ENCODE peak calls at places on chromosomes 11 and 22, in six cellular contexts. One of them, this sample, is unnamed.

GRCh38 chr11:10490032-10490397 is 35.0 kb downstream of the AMPD3 start:
- DNase-seq in ELR: no peak
- DNase-seq in T47D: no peak
- DNase-seq in ovary: no peak
- DNase-seq in progenitor cell of endocrine pancreas: no peak
- DNase-seq in memory B cell: no peak
- DNase-seq in this sample: no peak

GRCh38 chr22:34403667-34404066 is 483.4 kb upstream of the LARGE1 start:
- DNase-seq in progenitor cell of endocrine pancreas: no peak
- DNase-seq in ovary: no peak
- DNase-seq in T47D: no peak
- DNase-seq in ELR: no peak
- DNase-seq in memory B cell: no peak
- DNase-seq in this sample: no peak

GRCh38 chr22:29211066-29211841 is 5.6 kb downstream of the EMID1 start:
- DNase-seq in ELR: no peak
- DNase-seq in T47D: no peak
- DNase-seq in progenitor cell of endocrine pancreas: no peak
- DNase-seq in ovary: no peak
- DNase-seq in memory B cell: no peak
- DNase-seq in this sample: no peak

GRCh38 chr11:127205688-127206217 is 205.2 kb upstream of the KIRREL3 start:
- DNase-seq in memory B cell: no peak
- DNase-seq in ovary: no peak
- DNase-seq in ELR: no peak
- DNase-seq in T47D: no peak
- DNase-seq in progenitor cell of endocrine pancreas: no peak
- DNase-seq in this sample: no peak

GRCh38 chr11:69076129-69076791 is 27.5 kb downstream of the TPCN2 start:
- DNase-seq in ELR: peak; percentile 66
- DNase-seq in memory B cell: no peak
- DNase-seq in T47D: no peak
- DNase-seq in progenitor cell of endocrine pancreas: no peak
- DNase-seq in ovary: no peak
- DNase-seq in this sample: no peak

GRCh38 chr11:2449548-2450320 is 4.9 kb downstream of the KCNQ1 start:
- DNase-seq in T47D: no peak
- DNase-seq in memory B cell: no peak
- DNase-seq in progenitor cell of endocrine pancreas: no peak
- DNase-seq in ovary: no peak
- DNase-seq in ELR: no peak
- DNase-seq in this sample: no peak

GRCh38 chr11:75474240-75474639 is 41.2 kb upstream of the KLHL35 start:
- DNase-seq in ELR: no peak
- DNase-seq in memory B cell: no peak
- DNase-seq in ovary: no peak
- DNase-seq in T47D: no peak
- DNase-seq in progenitor cell of endocrine pancreas: no peak
- DNase-seq in this sample: peak; percentile 51

GRCh38 chr11:27540051-27540450 is 33.5 kb upstream of the LIN7C start:
- DNase-seq in progenitor cell of endocrine pancreas: no peak
- DNase-seq in memory B cell: no peak
- DNase-seq in T47D: no peak
- DNase-seq in ovary: no peak
- DNase-seq in ELR: no peak
- DNase-seq in this sample: no peak

GRCh38 chr11:101401245-101401644 is 182.6 kb downstream of the TRPC6 start:
- DNase-seq in ovary: no peak
- DNase-seq in ELR: peak; percentile 39
- DNase-seq in progenitor cell of endocrine pancreas: no peak
- DNase-seq in T47D: no peak
- DNase-seq in memory B cell: no peak
- DNase-seq in this sample: no peak

GRCh38 chr11:113372317-113372716 is 15.3 kb upstream of the ANKK1 start:
- DNase-seq in ovary: no peak
- DNase-seq in T47D: no peak
- DNase-seq in ELR: peak; percentile 31
- DNase-seq in memory B cell: no peak
- DNase-seq in progenitor cell of endocrine pancreas: no peak
- DNase-seq in this sample: no peak

GRCh38 chr11:66727883-66728759 is 895 bp downstream of the SPTBN2 start:
- DNase-seq in progenitor cell of endocrine pancreas: no peak
- DNase-seq in ELR: no peak
- DNase-seq in T47D: no peak
- DNase-seq in ovary: no peak
- DNase-seq in memory B cell: no peak
- DNase-seq in this sample: no peak

GRCh38 chr22:42978453-42979103 is 36.4 kb downstream of the PACSIN2 start:
- DNase-seq in ELR: peak; percentile 49
- DNase-seq in ovary: no peak
- DNase-seq in memory B cell: no peak
- DNase-seq in progenitor cell of endocrine pancreas: no peak
- DNase-seq in T47D: peak; percentile 52
- DNase-seq in this sample: peak; percentile 93

GRCh38 chr11:13745165-13745564 is 76.7 kb downstream of the FAR1 start:
- DNase-seq in progenitor cell of endocrine pancreas: no peak
- DNase-seq in ovary: no peak
- DNase-seq in memory B cell: no peak
- DNase-seq in ELR: peak; percentile 6
- DNase-seq in T47D: no peak
- DNase-seq in this sample: peak; percentile 86

GRCh38 chr11:92226331-92227232 is 2.0 kb downstream of the FAT3 start:
- DNase-seq in progenitor cell of endocrine pancreas: peak; percentile 26
- DNase-seq in ovary: no peak
- DNase-seq in memory B cell: no peak
- DNase-seq in ELR: no peak
- DNase-seq in T47D: no peak
- DNase-seq in this sample: no peak

GRCh38 chr11:2992234-2992999 is at the start of gene NAP1L4:
- DNase-seq in T47D: peak; percentile 99
- DNase-seq in ovary: peak; percentile 97
- DNase-seq in ELR: peak; percentile 98
- DNase-seq in progenitor cell of endocrine pancreas: peak; percentile 94
- DNase-seq in memory B cell: peak; percentile 90
- DNase-seq in this sample: peak; percentile 99

GRCh38 chr22:24134090-24134846 is 47.0 kb upstream of the SUSD2 start:
- DNase-seq in ovary: peak; percentile 76
- DNase-seq in ELR: no peak
- DNase-seq in progenitor cell of endocrine pancreas: no peak
- DNase-seq in memory B cell: peak; percentile 38
- DNase-seq in T47D: no peak
- DNase-seq in this sample: no peak

GRCh38 chr11:130439160-130439519 is 9.3 kb upstream of the ADAMTS15 start:
- DNase-seq in memory B cell: no peak
- DNase-seq in T47D: no peak
- DNase-seq in ovary: no peak
- DNase-seq in progenitor cell of endocrine pancreas: no peak
- DNase-seq in ELR: no peak
- DNase-seq in this sample: no peak

GRCh38 chr22:27801616-27802388 is at the start of gene MN1:
- DNase-seq in ovary: peak; percentile 75
- DNase-seq in ELR: peak; percentile 53
- DNase-seq in progenitor cell of endocrine pancreas: peak; percentile 38
- DNase-seq in T47D: peak; percentile 83
- DNase-seq in memory B cell: no peak
- DNase-seq in this sample: peak; percentile 69

GRCh38 chr11:46200537-46201281 is 76.8 kb upstream of the CREB3L1 start:
- DNase-seq in T47D: no peak
- DNase-seq in ovary: no peak
- DNase-seq in ELR: peak; percentile 64
- DNase-seq in memory B cell: no peak
- DNase-seq in progenitor cell of endocrine pancreas: no peak
- DNase-seq in this sample: no peak

GRCh38 chr11:59008942-59009341 is 69.7 kb downstream of the GLYATL1 start:
- DNase-seq in ELR: no peak
- DNase-seq in progenitor cell of endocrine pancreas: no peak
- DNase-seq in memory B cell: no peak
- DNase-seq in ovary: no peak
- DNase-seq in T47D: no peak
- DNase-seq in this sample: no peak

GRCh38 chr11:9172394-9172793 is 81.0 kb upstream of the SCUBE2 start:
- DNase-seq in T47D: no peak
- DNase-seq in memory B cell: no peak
- DNase-seq in ELR: no peak
- DNase-seq in progenitor cell of endocrine pancreas: no peak
- DNase-seq in ovary: no peak
- DNase-seq in this sample: no peak

GRCh38 chr11:17906436-17906835 is 106.4 kb downstream of the SERGEF start:
- DNase-seq in T47D: no peak
- DNase-seq in progenitor cell of endocrine pancreas: peak; percentile 17
- DNase-seq in ELR: no peak
- DNase-seq in memory B cell: no peak
- DNase-seq in ovary: no peak
- DNase-seq in this sample: peak; percentile 25

GRCh38 chr11:66856496-66857233 is at the start of gene LRFN4:
- DNase-seq in ovary: no peak
- DNase-seq in T47D: peak; percentile 89
- DNase-seq in memory B cell: no peak
- DNase-seq in progenitor cell of endocrine pancreas: peak; percentile 33
- DNase-seq in ELR: peak; percentile 59
- DNase-seq in this sample: peak; percentile 59

GRCh38 chr11:26244207-26244606 is 87.7 kb upstream of the ANO3 start:
- DNase-seq in memory B cell: no peak
- DNase-seq in T47D: no peak
- DNase-seq in progenitor cell of endocrine pancreas: no peak
- DNase-seq in ELR: no peak
- DNase-seq in ovary: no peak
- DNase-seq in this sample: no peak

GRCh38 chr22:26564672-26565071 is 25.3 kb downstream of the TPST2 start:
- DNase-seq in progenitor cell of endocrine pancreas: no peak
- DNase-seq in T47D: no peak
- DNase-seq in memory B cell: no peak
- DNase-seq in ELR: no peak
- DNase-seq in ovary: no peak
- DNase-seq in this sample: no peak

GRCh38 chr22:37797874-37798500 is 9.7 kb upstream of the GCAT start:
- DNase-seq in ovary: no peak
- DNase-seq in memory B cell: no peak
- DNase-seq in T47D: no peak
- DNase-seq in progenitor cell of endocrine pancreas: no peak
- DNase-seq in ELR: no peak
- DNase-seq in this sample: no peak

GRCh38 chr22:46027219-46028068 is 50.5 kb upstream of the WNT7B start:
- DNase-seq in memory B cell: no peak
- DNase-seq in progenitor cell of endocrine pancreas: peak; percentile 34
- DNase-seq in T47D: no peak
- DNase-seq in ovary: peak; percentile 85
- DNase-seq in ELR: peak; percentile 34
- DNase-seq in this sample: peak; percentile 28